ENCODE peak calls at places on chromosomes 5 and 9, in ten cellular contexts. F is fibroblast of the aortic adventitia; P is pancreas; M is frontal cortex; J is tibial artery; E is SJSA1; G is IMR-90; T is naive thymus-derived CD8-positive, alpha-beta T cell; H is activated naive CD8-positive, alpha-beta T cell treated with anti-CD3 and anti-CD28 coated beads, Interleukin-2, amount 50 U/mL, for 24 hours; Q is AG04449. D is an unnamed sample.

GRCh38 chr5:75707911-75708509 is 9.2 kb downstream of the POC5 start:
- DNase-seq in J (no peak), T (no peak), E (no peak), Q (no peak), F (no peak), P (no peak), H (no peak), M (no peak), G (peak; percentile 9), D (no peak)

GRCh38 chr9:137037483-137037882 is 5.6 kb upstream of the FUT7 start:
- DNase-seq in H (no peak), T (no peak), E (no peak), F (no peak), M (no peak), P (no peak), G (no peak), Q (no peak), J (no peak), D (no peak)

GRCh38 chr5:178990491-178990890 is 4.6 kb downstream of the GRM6 start:
- DNase-seq in Q (no peak), T (no peak), J (no peak), G (no peak), M (no peak), H (no peak), P (no peak), E (peak; percentile 38), F (no peak), D (no peak)

GRCh38 chr5:111146053-111146452 is 53.9 kb downstream of the WDR36 start:
- DNase-seq in M (no peak), H (no peak), E (no peak), G (no peak), P (no peak), J (no peak), Q (no peak), F (no peak), T (no peak), D (no peak)

GRCh38 chr5:145536133-145536532 is 299.0 kb downstream of the PRELID2 start:
- DNase-seq in G (peak; percentile 76), F (peak; percentile 17), Q (no peak), T (no peak), M (no peak), P (no peak), E (no peak), H (no peak), J (no peak), D (no peak)

GRCh38 chr5:139659673-139660072 is 11.5 kb downstream of the CXXC5 start:
- DNase-seq in H (no peak), F (no peak), J (no peak), G (no peak), Q (no peak), P (peak; percentile 56), E (peak; percentile 84), M (no peak), T (no peak), D (no peak)

GRCh38 chr9:69936427-69936826 is 107.2 kb upstream of the MAMDC2 start:
- DNase-seq in M (no peak), G (peak; percentile 93), E (no peak), P (no peak), H (no peak), T (no peak), F (no peak), J (no peak), Q (peak; percentile 16), D (no peak)

GRCh38 chr5:172714491-172715420 is 56.2 kb downstream of the DUSP1 start:
- DNase-seq in E (peak; percentile 88), J (peak; percentile 89), M (no peak), Q (no peak), G (peak; percentile 61), T (peak; percentile 55), H (peak; percentile 73), P (peak; percentile 79), F (peak; percentile 59), D (peak; percentile 64)

GRCh38 chr9:91221332-91221731 is 140.4 kb downstream of the AUH start:
- DNase-seq in H (no peak), T (no peak), P (no peak), G (peak; percentile 92), E (peak; percentile 54), F (no peak), Q (peak; percentile 42), J (no peak), M (no peak), D (no peak)

GRCh38 chr5:673140-673836 is 19.9 kb downstream of the TPPP start:
- DNase-seq in G (no peak), M (no peak), E (no peak), T (no peak), H (no peak), Q (no peak), P (peak; percentile 27), J (no peak), F (no peak), D (no peak)

D was measured in effector memory CD8-positive, alpha-beta T cell.